ENCODE peak calls at places on chromosomes 7 and 10, in ten cellular contexts. X is transverse colon; C is left lung; O is substantia nigra; Z is A172; P is right atrium auricular region; S is NCI-H2107; Y is KBM-7; T is RCC 7860; A is stimulated activated CD4-positive, alpha-beta T cell treated with anti-CD3 and anti-CD28 coated beads, TNF-alpha, amount 100 ng/mL, for 1 hour. M is an unnamed sample.

GRCh38 chr7:12257582-12257981 is 46.5 kb downstream of the TMEM106B start:
- DNase-seq in A (no peak), P (no peak), S (no peak), O (no peak), X (no peak), C (no peak), T (peak; percentile 54), Y (peak; percentile 50), Z (peak; percentile 56), M (no peak)

GRCh38 chr7:137790828-137791227 is 55.9 kb downstream of the DGKI start:
- DNase-seq in T (no peak), P (no peak), X (no peak), A (no peak), S (no peak), Z (no peak), O (no peak), Y (no peak), C (no peak), M (no peak)

GRCh38 chr7:129386563-129386962 is 47.7 kb upstream of the STRIP2 start:
- DNase-seq in S (no peak), Z (no peak), O (no peak), A (no peak), T (no peak), Y (no peak), X (no peak), P (no peak), C (no peak), M (no peak)

GRCh38 chr10:19819419-19820033 is 3.3 kb downstream of the PLXDC2 start:
- DNase-seq in Z (peak; percentile 64), C (no peak), S (no peak), A (no peak), X (peak; percentile 32), Y (peak; percentile 90), T (peak; percentile 39), P (no peak), O (no peak), M (no peak)

GRCh38 chr10:92844746-92845145 is 3.6 kb upstream of the EXOC6 start:
- DNase-seq in Z (no peak), Y (no peak), A (no peak), C (no peak), S (no peak), P (no peak), O (no peak), X (no peak), T (no peak), M (no peak)

GRCh38 chr7:84336303-84336702 is 141.7 kb upstream of the SEMA3A start:
- DNase-seq in T (no peak), X (no peak), S (no peak), C (no peak), O (no peak), Z (no peak), A (no peak), Y (peak; percentile 62), P (no peak), M (no peak)

GRCh38 chr7:21886396-21886795 is 59.3 kb downstream of the CDCA7L start:
- DNase-seq in X (no peak), P (no peak), A (no peak), C (no peak), Z (no peak), T (no peak), O (no peak), Y (no peak), S (no peak), M (no peak)

GRCh38 chr10:6988654-6989053 is 408.6 kb upstream of the PRKCQ start:
- DNase-seq in T (no peak), Y (peak; percentile 16), C (no peak), P (no peak), X (no peak), Z (no peak), S (no peak), O (no peak), A (no peak), M (no peak)

GRCh38 chr7:22990588-22990949 is 23.4 kb downstream of the HYCC1 start:
- DNase-seq in O (no peak), T (no peak), X (no peak), Z (peak; percentile 69), S (no peak), C (no peak), A (no peak), P (no peak), Y (no peak), M (no peak)

GRCh38 chr7:22586806-22587180 is 86.8 kb upstream of the STEAP1B start:
- DNase-seq in Y (no peak), C (no peak), Z (no peak), A (no peak), P (no peak), T (no peak), O (no peak), X (no peak), S (no peak), M (no peak)

GRCh38 chr10:124093076-124093773 is at the start of gene CHST15:
- DNase-seq in O (peak; percentile 37), X (peak; percentile 46), Z (peak; percentile 26), Y (no peak), S (no peak), C (peak; percentile 91), P (peak; percentile 74), T (peak; percentile 70), A (no peak), M (no peak)

GRCh38 chr10:117784776-117785175 is 242.2 kb downstream of the EMX2 start:
- DNase-seq in Z (no peak), P (no peak), O (no peak), S (no peak), X (no peak), Y (no peak), A (no peak), T (no peak), C (no peak), M (no peak)

GRCh38 chr10:117721883-117722282 is 179.3 kb downstream of the EMX2 start:
- DNase-seq in C (no peak), S (no peak), T (no peak), X (no peak), A (no peak), P (no peak), Y (no peak), Z (no peak), O (no peak), M (no peak)

GRCh38 chr10:11205026-11205772 is 187.5 kb downstream of the CELF2 start:
- DNase-seq in A (no peak), X (no peak), T (no peak), O (no peak), Y (no peak), Z (no peak), P (no peak), C (no peak), S (no peak), M (no peak)

GRCh38 chr10:132264966-132265877 is 42.5 kb downstream of the STK32C start:
- DNase-seq in X (no peak), Z (no peak), P (no peak), A (no peak), T (no peak), C (peak; percentile 70), Y (no peak), O (no peak), S (no peak), M (no peak)

GRCh38 chr10:70474780-70475179 is 3.8 kb upstream of the PALD1 start:
- DNase-seq in C (no peak), O (no peak), T (no peak), Y (no peak), P (no peak), X (no peak), Z (no peak), S (no peak), A (no peak), M (no peak)

GRCh38 chr10:49679480-49679893 is at the start of gene C10orf53:
- DNase-seq in X (no peak), O (peak; percentile 25), Z (no peak), P (peak; percentile 36), C (peak; percentile 78), T (no peak), S (no peak), A (no peak), Y (peak; percentile 38), M (no peak)

GRCh38 chr7:94258856-94259255 is 135.8 kb upstream of the COL1A2 start:
- DNase-seq in S (no peak), Y (no peak), C (no peak), Z (no peak), T (no peak), A (no peak), P (no peak), X (no peak), O (no peak), M (no peak)

GRCh38 chr10:11881477-11882417 is 58.6 kb downstream of the PROSER2 start:
- DNase-seq in A (no peak), C (peak; percentile 65), Y (no peak), X (peak; percentile 37), T (peak; percentile 98), O (no peak), P (no peak), S (no peak), Z (peak; percentile 91), M (no peak)

GRCh38 chr7:106773228-106773627 is 91.9 kb upstream of the PIK3CG start:
- DNase-seq in Y (no peak), A (no peak), X (no peak), O (no peak), P (no peak), T (peak; percentile 89), S (no peak), C (no peak), Z (peak; percentile 38), M (no peak)

GRCh38 chr7:90690159-90690858 is 94.2 kb downstream of the CDK14 start:
- DNase-seq in T (no peak), P (no peak), A (no peak), Y (no peak), C (no peak), X (no peak), O (no peak), Z (no peak), S (no peak), M (no peak)